ENCODE peak calls at places on chromosomes 7 and 10, in nine cellular contexts. V is cardiac fibroblast; X is effector memory CD8-positive, alpha-beta T cell; D is osteoblast; Z is H7; F is NCI-H2081; R is activated CD8-positive, alpha-beta memory T cell treated with anti-CD3 and anti-CD28 coated beads, Interleukin-2, amount 10 ng/mL, durations not matched to agents 7 days and 5 days; I is Caki2; B is RPMI7951. A is an unnamed sample.

GRCh38 chr10:1515780-1516491 is 221.4 kb downstream of the ADARB2 start:
- DNase-seq in Z (peak; percentile 39), F (no peak), B (no peak), D (peak; percentile 73), I (no peak), R (no peak), V (no peak), X (no peak), A (no peak)

GRCh38 chr7:138748666-138749065 is 47.5 kb upstream of the SVOPL start:
- DNase-seq in D (no peak), B (no peak), V (no peak), Z (no peak), I (no peak), R (no peak), X (no peak), F (no peak), A (no peak)

GRCh38 chr10:34405611-34406462 is 409.3 kb downstream of the PARD3 start:
- DNase-seq in R (no peak), B (peak; percentile 71), I (peak; percentile 49), Z (no peak), F (no peak), V (peak; percentile 38), D (no peak), X (no peak), A (no peak)

GRCh38 chr10:78332013-78332412 is 298.4 kb downstream of the RPS24 start:
- DNase-seq in R (peak; percentile 18), I (no peak), F (no peak), D (no peak), X (no peak), B (peak; percentile 55), Z (no peak), V (no peak), A (no peak)

GRCh38 chr10:74177140-74177677 is 26.2 kb downstream of the ADK start:
- DNase-seq in R (peak; percentile 65), F (no peak), Z (no peak), V (peak; percentile 23), X (no peak), B (peak; percentile 46), D (no peak), I (no peak), A (no peak)

GRCh38 chr7:118217068-118217715 is 7.3 kb upstream of the ANKRD7 start:
- DNase-seq in B (no peak), D (no peak), R (no peak), F (no peak), X (no peak), I (peak; percentile 23), Z (no peak), V (no peak), A (no peak)

GRCh38 chr10:61606971-61607907 is 55.5 kb upstream of the CABCOCO1 start:
- DNase-seq in F (no peak), Z (no peak), B (no peak), R (no peak), V (no peak), D (no peak), I (no peak), X (no peak), A (no peak)

GRCh38 chr10:104300002-104300735 is 31.2 kb downstream of the GSTO2 start:
- DNase-seq in V (peak; percentile 99), Z (no peak), R (no peak), X (no peak), I (no peak), F (no peak), B (peak; percentile 90), D (peak; percentile 81), A (no peak)

GRCh38 chr10:101840741-101841453 is 2.7 kb downstream of the KCNIP2 start:
- DNase-seq in R (peak; percentile 86), I (peak; percentile 55), Z (peak; percentile 94), B (peak; percentile 74), X (peak; percentile 77), F (peak; percentile 52), V (peak; percentile 88), D (peak; percentile 99), A (peak; percentile 49)

GRCh38 chr10:98031440-98031839 is 1.0 kb upstream of the CRTAC1 start:
- DNase-seq in V (no peak), X (no peak), R (no peak), I (no peak), Z (no peak), D (no peak), F (no peak), B (no peak), A (no peak)

GRCh38 chr10:113899952-113900598 is 45.6 kb downstream of the NHLRC2 start:
- DNase-seq in Z (no peak), X (no peak), R (no peak), V (peak; percentile 24), I (no peak), B (no peak), F (no peak), D (no peak), A (no peak)

GRCh38 chr7:69687739-69688431 is 89.6 kb downstream of the AUTS2 start:
- DNase-seq in I (no peak), Z (no peak), X (no peak), B (no peak), V (no peak), F (peak; percentile 78), R (no peak), D (no peak), A (no peak)

GRCh38 chr10:48523212-48523819 is 81.6 kb downstream of the ARHGAP22 start:
- DNase-seq in V (peak; percentile 96), B (peak; percentile 93), Z (peak; percentile 84), I (no peak), D (peak; percentile 98), X (no peak), F (no peak), R (no peak), A (no peak)

GRCh38 chr7:159227433-159227832 is 82.8 kb upstream of the VIPR2 start:
- DNase-seq in F (no peak), R (no peak), B (no peak), X (no peak), Z (no peak), D (no peak), V (no peak), I (peak; percentile 28), A (no peak)

GRCh38 chr10:33116293-33116697 is 158.3 kb upstream of the ITGB1 start:
- DNase-seq in Z (peak; percentile 61), D (no peak), V (peak; percentile 81), I (peak; percentile 63), R (no peak), X (no peak), F (no peak), B (peak; percentile 73), A (no peak)

GRCh38 chr7:6718124-6718523 is 11.4 kb upstream of the ZNF12 start:
- DNase-seq in V (no peak), X (no peak), I (no peak), F (no peak), B (no peak), R (no peak), D (no peak), Z (peak; percentile 56), A (no peak)

GRCh38 chr10:84946984-84947383 is 618.6 kb downstream of the CCSER2 start:
- DNase-seq in Z (no peak), F (peak; percentile 56), R (no peak), X (no peak), I (no peak), D (no peak), B (no peak), V (no peak), A (peak; percentile 1)

GRCh38 chr10:90742189-90742588 is 115.7 kb downstream of the HTR7 start:
- DNase-seq in F (no peak), Z (no peak), D (no peak), V (peak; percentile 27), X (no peak), R (no peak), B (peak; percentile 83), I (no peak), A (no peak)

GRCh38 chr7:26103541-26104070 is 48.4 kb upstream of the NFE2L3 start:
- DNase-seq in I (no peak), D (no peak), F (no peak), B (no peak), V (no peak), R (no peak), X (no peak), Z (no peak), A (no peak)